ENCODE peak calls at places on chromosomes 11 and 22, in six cellular contexts. Z is Panc1, V is IMR-90, X is endothelial cell of umbilical vein, B is A549, W is colonic mucosa. C is an unnamed sample.

GRCh38 chr22:42282252-42282942 is 11.9 kb upstream of the TCF20 start:
- DNase-seq in Z (no peak), V (no peak), B (no peak), X (no peak), W (no peak), C (no peak)

GRCh38 chr11:76048763-76049162 is 157.5 kb downstream of the WNT11 start:
- DNase-seq in V (no peak), W (no peak), Z (no peak), B (no peak), X (no peak), C (no peak)

GRCh38 chr11:123299721-123300120 is 104.7 kb upstream of the CLMP start:
- DNase-seq in Z (no peak), V (no peak), W (no peak), B (no peak), X (no peak), C (no peak)

GRCh38 chr11:34492806-34493414 is 20.7 kb downstream of the ELF5 start:
- DNase-seq in B (peak; percentile 75), W (peak; percentile 66), Z (peak; percentile 52), V (peak; percentile 51), X (peak; percentile 64), C (no peak)

GRCh38 chr22:27799334-27800249 is 2.0 kb downstream of the MN1 start:
- DNase-seq in B (no peak), X (no peak), W (no peak), V (no peak), Z (no peak), C (peak; percentile 40)

GRCh38 chr11:66720223-66720898 is 8.7 kb downstream of the SPTBN2 start:
- DNase-seq in X (peak; percentile 38), B (peak; percentile 45), V (peak; percentile 56), W (peak; percentile 73), Z (no peak), C (peak; percentile 82)

GRCh38 chr22:29306830-29307657 is 594 bp downstream of the GAS2L1 start:
- DNase-seq in V (peak; percentile 61), W (peak; percentile 86), B (peak; percentile 50), Z (no peak), X (peak; percentile 71), C (peak; percentile 55)

GRCh38 chr11:118437046-118437735 is 899 bp downstream of the KMT2A start:
- DNase-seq in X (peak; percentile 34), Z (no peak), B (peak; percentile 28), V (peak; percentile 35), W (peak; percentile 64), C (peak; percentile 33)

GRCh38 chr11:96385187-96385586 is 4.5 kb downstream of the CCDC82 start:
- DNase-seq in W (no peak), Z (no peak), X (no peak), B (no peak), V (no peak), C (no peak)

GRCh38 chr11:134340354-134340964 is 8.7 kb downstream of the GLB1L2 start:
- DNase-seq in W (peak; percentile 65), Z (no peak), V (no peak), X (no peak), B (no peak), C (no peak)

GRCh38 chr11:129804012-129804411 is 11.6 kb upstream of the TMEM45B start:
- DNase-seq in B (no peak), V (no peak), W (no peak), X (no peak), Z (no peak), C (no peak)

GRCh38 chr22:47172771-47173534 is 410.5 kb downstream of the TBC1D22A start:
- DNase-seq in Z (no peak), B (no peak), X (no peak), V (no peak), W (no peak), C (no peak)

GRCh38 chr22:44254811-44255210 is 57.9 kb downstream of the SHISAL1 start:
- DNase-seq in Z (no peak), X (no peak), V (no peak), B (no peak), W (no peak), C (no peak)

GRCh38 chr11:27216268-27217149 is 146.5 kb downstream of the CCDC34 start:
- DNase-seq in Z (no peak), W (peak; percentile 27), B (no peak), X (peak; percentile 90), V (peak; percentile 75), C (no peak)

GRCh38 chr22:30860176-30861105 is 108.1 kb downstream of the MORC2 start:
- DNase-seq in Z (no peak), B (no peak), W (no peak), X (no peak), V (no peak), C (no peak)

GRCh38 chr11:76717369-76717768 is 46.8 kb upstream of the LRRC32 start:
- DNase-seq in Z (no peak), B (no peak), X (no peak), W (no peak), V (no peak), C (no peak)

GRCh38 chr11:134751825-134752224 is 339.8 kb upstream of the B3GAT1 start:
- DNase-seq in B (no peak), W (no peak), V (no peak), X (no peak), Z (no peak), C (no peak)

GRCh38 chr11:59012106-59012941 is 73.0 kb downstream of the GLYATL1 start:
- DNase-seq in Z (no peak), X (no peak), W (no peak), V (no peak), B (no peak), C (no peak)

GRCh38 chr11:84289381-84289906 is 1003.3 kb upstream of the CCDC90B start:
- DNase-seq in B (no peak), V (peak; percentile 78), X (no peak), Z (no peak), W (no peak), C (peak; percentile 69)

GRCh38 chr22:49855491-49855911 is 1.9 kb downstream of the ZBED4 start:
- DNase-seq in Z (no peak), W (peak; percentile 59), X (peak; percentile 29), B (no peak), V (peak; percentile 33), C (no peak)

GRCh38 chr11:88421530-88421929 is 84.0 kb upstream of the CTSC start:
- DNase-seq in B (no peak), W (peak; percentile 24), V (peak; percentile 48), Z (no peak), X (no peak), C (no peak)

GRCh38 chr22:48948575-48949170 is 879.0 kb downstream of the BRD1 start:
- DNase-seq in V (no peak), B (no peak), X (no peak), W (no peak), Z (no peak), C (no peak)

GRCh38 chr11:78417888-78418583 is 416 bp upstream of the GAB2 start:
- DNase-seq in X (peak; percentile 73), W (peak; percentile 79), B (peak; percentile 64), V (peak; percentile 69), Z (no peak), C (no peak)

GRCh38 chr11:23732026-23732425 is 764.8 kb upstream of the LUZP2 start:
- DNase-seq in X (no peak), Z (no peak), B (no peak), W (no peak), V (peak; percentile 65), C (peak; percentile 2)

GRCh38 chr11:79708319-79708928 is 267.6 kb upstream of the TENM4 start:
- DNase-seq in V (peak; percentile 50), B (peak; percentile 3), X (no peak), W (peak; percentile 26), Z (peak; percentile 35), C (peak; percentile 24)

GRCh38 chr11:14413307-14414072 is 54.5 kb upstream of the RRAS2 start:
- DNase-seq in V (peak; percentile 58), W (no peak), B (no peak), Z (no peak), X (no peak), C (no peak)
- H3K4me1 ChIP-seq in V (peaks cover 30% of the 10 kb centered on the region), W (no peaks in the 10 kb centered on the region), B (peaks cover 26% of the 10 kb centered on the region), Z (no peaks in the 10 kb centered on the region), X (peaks cover 3% of the 10 kb centered on the region), C (peaks cover 27% of the 10 kb centered on the region)

GRCh38 chr22:35070451-35071093 is 4.6 kb downstream of the ISX start:
- DNase-seq in B (no peak), X (no peak), Z (no peak), V (no peak), W (peak; percentile 23), C (peak; percentile 12)

GRCh38 chr22:35064664-35065063 is 1.3 kb upstream of the ISX start:
- DNase-seq in W (peak; percentile 67), X (no peak), V (no peak), B (no peak), Z (no peak), C (peak; percentile 8)

GRCh38 chr22:35065183-35065582 is 775 bp upstream of the ISX start:
- DNase-seq in V (no peak), B (no peak), W (no peak), Z (no peak), X (no peak), C (no peak)

GRCh38 chr22:35066768-35067167 is 810 bp downstream of the ISX start:
- DNase-seq in X (no peak), V (no peak), B (no peak), Z (no peak), W (peak; percentile 30), C (no peak)

GRCh38 chr22:35065796-35066218 is at the start of gene ISX:
- DNase-seq in X (no peak), V (no peak), W (peak; percentile 85), Z (no peak), B (no peak), C (no peak)
- H3K4me1 ChIP-seq in X (no peaks in the 10 kb centered on the region), V (no peaks in the 10 kb centered on the region), W (peaks cover 4% of the 10 kb centered on the region), Z (no peaks in the 10 kb centered on the region), B (no peaks in the 10 kb centered on the region), C (peaks cover 3% of the 10 kb centered on the region)

DNA sequence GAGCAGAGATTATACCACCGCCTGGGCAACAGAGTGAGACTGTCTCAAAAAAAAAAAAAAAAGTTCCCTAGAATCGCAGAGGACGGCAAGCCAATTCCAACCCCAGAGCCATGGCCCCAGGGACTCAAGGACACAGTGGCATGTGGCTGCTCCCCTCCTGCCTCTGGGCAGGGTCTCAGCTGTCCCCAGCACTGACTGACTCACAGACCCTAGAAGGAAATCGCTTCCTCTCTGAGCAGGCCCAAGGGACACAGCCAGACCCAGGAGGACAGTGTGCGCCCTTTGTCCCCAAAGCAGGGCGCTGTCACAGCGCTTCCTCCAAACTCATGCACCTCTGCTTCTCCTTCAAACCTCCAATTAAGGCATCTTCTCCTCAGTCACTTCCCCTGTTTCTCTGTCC is 2.3 kb downstream of the PACSIN3 start:
- DNase-seq in B (no peak), X (no peak), W (no peak), V (no peak), Z (no peak), C (no peak)
- H3K4me1 ChIP-seq in B (peaks cover 34% of the 10 kb centered on the region), X (peaks cover 16% of the 10 kb centered on the region), W (peaks cover 12% of the 10 kb centered on the region), V (peaks cover 16% of the 10 kb centered on the region), Z (peaks cover 23% of the 10 kb centered on the region), C (peaks cover under 1% of the 10 kb centered on the region)

GRCh38 chr11:2093575-2094353 is 45.4 kb downstream of the IGF2 start:
- DNase-seq in X (no peak), B (no peak), V (no peak), W (no peak), Z (no peak), C (no peak)

GRCh38 chr11:2095198-2095520 is 44.0 kb downstream of the IGF2 start:
- DNase-seq in B (no peak), V (no peak), Z (no peak), X (no peak), W (no peak), C (no peak)

GRCh38 chr11:2092956-2093412 is 46.2 kb downstream of the IGF2 start:
- DNase-seq in X (no peak), W (peak; percentile 75), V (peak; percentile 10), B (no peak), Z (no peak), C (peak; percentile 69)

GRCh38 chr11:2095542-2095941 is 43.6 kb downstream of the IGF2 start:
- DNase-seq in W (no peak), X (no peak), V (no peak), B (no peak), Z (no peak), C (no peak)

GRCh38 chr11:2094354-2095197 is 44.6 kb downstream of the IGF2 start:
- DNase-seq in Z (no peak), W (no peak), X (no peak), B (no peak), V (no peak), C (no peak)
- H3K4me1 ChIP-seq in Z (peaks cover 8% of the 10 kb centered on the region), W (peaks cover 1% of the 10 kb centered on the region), X (peaks cover 15% of the 10 kb centered on the region), B (no peaks in the 10 kb centered on the region), V (peaks cover 25% of the 10 kb centered on the region), C (no peaks in the 10 kb centered on the region)